ENCODE peak calls at places on chromosomes 4 and X, in ten cellular contexts. C is HEK293T; B is activated T-cell treated with anti-CD3 and anti-CD28 coated beads, Interleukin-2, amount 50 U/mL, for 24 hours; L is ureter; A is fibroblast of gingiva; V is activated T-helper 1 cell treated with Interleukin-2 at 50 U/mL for 16 hours; O is endothelial cell; H is M059J; P is tibial artery; W is lower lobe of right lung. J is an unnamed sample.
A peak's percentile ranks its signal among the peaks of the same experiment; 100 is the strongest.

GRCh38 chr4:40238700-40239548 is 42.1 kb downstream of the RHOH start:
- DNase-seq in C (peak; percentile 71), B (peak; percentile 71), L (no peak), A (no peak), V (peak; percentile 65), O (no peak), H (no peak), P (no peak), W (no peak), J (no peak)

GRCh38 chrX:118038614-118039365 is 77.8 kb downstream of the KLHL13 start:
- DNase-seq in C (no peak), B (no peak), L (no peak), A (peak; percentile 81), V (no peak), O (no peak), H (no peak), P (peak; percentile 72), W (no peak), J (no peak)

GRCh38 chr4:128715616-128716015 is 93.9 kb upstream of the JADE1 start:
- DNase-seq in C (no peak), B (no peak), L (no peak), A (peak; percentile 88), V (no peak), O (no peak), H (peak; percentile 7), P (no peak), W (no peak), J (no peak)

GRCh38 chrX:7233632-7234406 is 85.9 kb upstream of the PUDP start:
- DNase-seq in C (no peak), B (no peak), L (no peak), A (peak; percentile 10), V (no peak), O (no peak), H (peak; percentile 6), P (no peak), W (no peak), J (no peak)

GRCh38 chr4:155590751-155591150 is 75.9 kb upstream of the GUCY1A1 start:
- DNase-seq in C (no peak), B (no peak), L (no peak), A (peak; percentile 19), V (no peak), O (no peak), H (no peak), P (no peak), W (no peak), J (no peak)

GRCh38 chrX:1673337-1673736 is 58.5 kb downstream of the ASMT start:
- DNase-seq in C (peak; percentile 56), B (peak; percentile 37), L (no peak), A (no peak), V (no peak), O (peak; percentile 32), H (peak; percentile 46), P (peak; percentile 16), W (no peak), J (no peak)

GRCh38 chr4:101274888-101275752 is 72.2 kb downstream of the PPP3CA start:
- DNase-seq in C (no peak), B (no peak), L (no peak), A (no peak), V (no peak), O (no peak), H (no peak), P (no peak), W (no peak), J (no peak)

GRCh38 chr4:17884063-17884462 is 73.3 kb downstream of the NCAPG start:
- DNase-seq in C (no peak), B (no peak), L (no peak), A (peak; percentile 2), V (no peak), O (no peak), H (peak; percentile 2), P (no peak), W (no peak), J (no peak)

GRCh38 chrX:93585661-93586060 is 87.7 kb downstream of the NAP1L3 start:
- DNase-seq in C (no peak), B (no peak), L (no peak), A (no peak), V (no peak), O (no peak), H (peak; percentile 2), P (no peak), W (no peak), J (no peak)

GRCh38 chrX:113551919-113552318 is 711.3 kb upstream of the AMOT start:
- DNase-seq in C (no peak), B (no peak), L (no peak), A (no peak), V (no peak), O (no peak), H (peak; percentile 1), P (no peak), W (no peak), J (no peak)

GRCh38 chr4:68734095-68734494 is 63.6 kb upstream of the UGT2B15 start:
- DNase-seq in C (no peak), B (no peak), L (no peak), A (no peak), V (no peak), O (no peak), H (no peak), P (no peak), W (no peak), J (no peak)

GRCh38 chr4:147198411-147199051 is 252.9 kb upstream of the TTC29 start:
- DNase-seq in C (no peak), B (no peak), L (no peak), A (no peak), V (no peak), O (no peak), H (no peak), P (no peak), W (no peak), J (no peak)

GRCh38 chr4:61785766-61786165 is 585.6 kb downstream of the ADGRL3 start:
- DNase-seq in C (no peak), B (no peak), L (no peak), A (no peak), V (no peak), O (no peak), H (no peak), P (no peak), W (no peak), J (no peak)

GRCh38 chrX:110408949-110409588 is 50.4 kb downstream of the RTL9 start:
- DNase-seq in C (no peak), B (no peak), L (no peak), A (no peak), V (no peak), O (no peak), H (no peak), P (no peak), W (no peak), J (no peak)

GRCh38 chr4:119672086-119672485 is 43.5 kb upstream of the PDE5A start:
- DNase-seq in C (no peak), B (no peak), L (no peak), A (no peak), V (no peak), O (no peak), H (peak; percentile 37), P (no peak), W (no peak), J (no peak)

GRCh38 chrX:80812176-80812575 is 2.5 kb upstream of the BRWD3 start:
- DNase-seq in C (peak; percentile 20), B (no peak), L (no peak), A (peak; percentile 13), V (no peak), O (peak; percentile 38), H (peak; percentile 40), P (no peak), W (peak; percentile 49), J (no peak)

GRCh38 chr4:9999956-10000551 is 21.2 kb downstream of the SLC2A9 start:
- DNase-seq in C (no peak), B (no peak), L (no peak), A (no peak), V (no peak), O (no peak), H (peak; percentile 51), P (no peak), W (no peak), J (no peak)

GRCh38 chrX:19350831-19351447 is 7.2 kb downstream of the PDHA1 start:
- DNase-seq in C (no peak), B (no peak), L (no peak), A (no peak), V (no peak), O (no peak), H (no peak), P (no peak), W (no peak), J (no peak)

J was measured in NCI-H774.